ENCODE peak calls at places on chromosomes 16 and 17, in five cellular contexts. G, X, O, F and D are unnamed samples.

GRCh38 chr16:17829826-17830225 is 359.1 kb upstream of the XYLT1 start:
- DNase-seq in G (no peak), X (no peak), O (no peak), F (no peak), D (no peak)

GRCh38 chr17:56699186-56699895 is 105.8 kb downstream of the NOG start:
- DNase-seq in G (peak; percentile 20), X (no peak), O (no peak), F (no peak), D (peak; percentile 38)

GRCh38 chr17:64155751-64156544 is 26.0 kb upstream of the ERN1 start:
- DNase-seq in G (no peak), X (no peak), O (no peak), F (peak; percentile 98), D (no peak)

GRCh38 chr17:57050303-57050702 is 34.7 kb upstream of the AKAP1 start:
- DNase-seq in G (no peak), X (no peak), O (peak; percentile 28), F (no peak), D (no peak)

GRCh38 chr17:29836643-29837042 is 93.4 kb downstream of the SSH2 start:
- DNase-seq in G (no peak), X (no peak), O (no peak), F (no peak), D (no peak)

GRCh38 chr16:8758022-8758421 is 39.4 kb downstream of the TMEM186 start:
- DNase-seq in G (no peak), X (no peak), O (no peak), F (no peak), D (no peak)

GRCh38 chr17:73474370-73474988 is 162.7 kb upstream of the CDC42EP4 start:
- DNase-seq in G (peak; percentile 46), X (no peak), O (peak; percentile 88), F (peak; percentile 9), D (peak; percentile 98)

GRCh38 chr17:57644311-57644710 is 100.8 kb downstream of the CCDC182 start:
- DNase-seq in G (no peak), X (no peak), O (no peak), F (no peak), D (no peak)

GRCh38 chr16:58850019-58850626 is 116.0 kb upstream of the GOT2 start:
- DNase-seq in G (no peak), X (no peak), O (no peak), F (no peak), D (no peak)

GRCh38 chr16:19881783-19882182 is 2.9 kb downstream of the GPRC5B start:
- DNase-seq in G (no peak), X (no peak), O (no peak), F (no peak), D (no peak)

GRCh38 chr16:70740174-70740918 is 54.5 kb upstream of the MTSS2 start:
- DNase-seq in G (no peak), X (no peak), O (no peak), F (peak; percentile 43), D (no peak)

GRCh38 chr16:11251525-11252481 is 4.2 kb downstream of the SOCS1 start:
- DNase-seq in G (no peak), X (no peak), O (no peak), F (no peak), D (no peak)

GRCh38 chr16:56547120-56547948 is 17.5 kb upstream of the MT4 start:
- DNase-seq in G (no peak), X (no peak), O (no peak), F (no peak), D (peak; percentile 20)

GRCh38 chr16:87391324-87391949 is 699 bp upstream of the MAP1LC3B start:
- DNase-seq in G (no peak), X (no peak), O (no peak), F (peak; percentile 76), D (no peak)

GRCh38 chr16:56980203-56980535 is 9.2 kb upstream of the NLRC5 start:
- DNase-seq in G (no peak), X (no peak), O (no peak), F (no peak), D (no peak)

DNA sequence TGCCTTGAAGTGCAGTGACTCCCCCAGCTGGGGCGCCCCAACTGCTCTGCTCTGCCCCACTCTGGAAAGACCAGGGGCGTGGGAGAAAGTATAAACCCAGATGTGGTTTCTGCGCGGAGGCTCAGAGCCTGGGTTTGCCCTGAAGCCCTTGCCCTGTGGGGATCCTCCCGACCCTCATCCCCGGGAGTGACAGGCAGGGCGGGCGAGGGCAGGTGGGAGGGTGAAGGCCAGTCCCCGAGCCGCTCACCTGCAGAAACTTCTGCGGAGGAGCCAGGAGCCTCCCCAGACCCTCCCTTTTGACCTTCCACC is 3.8 kb downstream of the TPSD1 start:
- DNase-seq in G (no peak), X (no peak), O (no peak), F (no peak), D (no peak)
- TF ChIP-seq FOXM1 in G (no peak), X (no peak), O (no peak), F (no peak), D (no peak)

GRCh38 chr17:33202796-33203195 is 90.3 kb downstream of the ASIC2 start:
- DNase-seq in G (no peak), X (no peak), O (no peak), F (no peak), D (no peak)

GRCh38 chr17:33202011-33202410 is 91.1 kb downstream of the ASIC2 start:
- DNase-seq in G (no peak), X (no peak), O (no peak), F (no peak), D (no peak)

GRCh38 chr17:33201255-33201654 is 91.8 kb downstream of the ASIC2 start:
- DNase-seq in G (no peak), X (no peak), O (peak; percentile 23), F (no peak), D (no peak)

GRCh38 chr17:33200116-33200515 is 93.0 kb downstream of the ASIC2 start:
- DNase-seq in G (no peak), X (no peak), O (no peak), F (no peak), D (no peak)

GRCh38 chr17:33200587-33200986 is 92.5 kb downstream of the ASIC2 start:
- DNase-seq in G (peak; percentile 18), X (no peak), O (peak; percentile 30), F (no peak), D (peak; percentile 23)
- TF ChIP-seq FOXM1 in G (no peak), X (no peak), O (no peak), F (no peak), D (no peak)

GRCh38 chr17:44307387-44308186 is 814 bp upstream of the RUNDC3A start:
- DNase-seq in G (peak; percentile 67), X (no peak), O (no peak), F (no peak), D (peak; percentile 89)
- TF ChIP-seq FOXM1 in G (no peak), X (no peak), O (no peak), F (no peak), D (no peak)

GRCh38 chr17:80981062-80981902 is 10.4 kb upstream of the CHMP6 start:
- DNase-seq in G (peak; percentile 88), X (no peak), O (peak; percentile 83), F (no peak), D (peak; percentile 99)
- TF ChIP-seq FOXM1 in G (no peak), X (no peak), O (no peak), F (no peak), D (no peak)

GRCh38 chr17:66441012-66441703 is 138.7 kb downstream of the PRKCA start:
- DNase-seq in G (no peak), X (peak; percentile 44), O (no peak), F (no peak), D (no peak)
- TF ChIP-seq FOXM1 in G (no peak), X (no peak), O (no peak), F (no peak), D (no peak)

DNA sequence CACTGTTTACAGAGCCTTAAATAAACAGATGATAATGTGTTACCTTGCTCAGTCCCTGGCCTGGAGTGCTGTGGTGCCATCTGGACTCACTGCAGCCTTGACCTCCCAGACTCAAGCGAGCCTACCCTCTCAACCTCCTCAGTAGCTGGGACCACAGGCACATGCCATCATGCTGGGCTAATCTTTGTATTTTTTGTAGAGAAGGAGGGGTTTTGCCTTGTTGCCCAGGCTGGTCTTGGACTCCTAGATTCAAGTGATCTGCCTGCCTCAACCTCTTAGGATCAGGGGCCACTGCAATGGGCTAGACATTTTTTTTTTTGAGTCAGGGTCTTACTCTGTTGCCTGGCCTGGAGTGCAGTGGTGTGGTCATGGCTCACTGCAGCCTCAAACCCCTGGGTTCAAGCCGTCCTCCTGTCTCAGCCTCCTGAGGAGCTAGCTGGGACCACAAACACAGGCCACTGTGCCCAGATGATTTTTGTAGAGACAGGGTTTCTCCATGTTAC is 5.0 kb upstream of the NAGLU start:
- DNase-seq in G (no peak), X (no peak), O (no peak), F (peak; percentile 99), D (no peak)
- TF ChIP-seq FOXM1 in G (no peak), X (no peak), O (no peak), F (no peak), D (no peak)